ENCODE peak calls at places on chromosomes 16 and 17, in ten cellular contexts. B is upper lobe of left lung, R is ovary, O is transverse colon, Z is A549, X is H1, Q is SK-N-SH, E is stomach, P is sigmoid colon, H is GM12878. Y is an unnamed sample.

GRCh38 chr16:974606-975312 is 4.0 kb upstream of the LMF1 start:
- DNase-seq in E (no peak), O (no peak), R (no peak), Z (no peak), B (no peak), Q (peak; percentile 36), H (no peak), P (no peak), X (no peak), Y (no peak)

GRCh38 chr17:82912571-82913089 is 72.8 kb upstream of the ZNF750 start:
- DNase-seq in Z (no peak), H (no peak), O (no peak), P (no peak), B (no peak), E (no peak), X (no peak), Q (no peak), R (no peak), Y (no peak)

GRCh38 chr16:20874088-20874581 is 26.0 kb downstream of the DCUN1D3 start:
- DNase-seq in R (no peak), H (no peak), Z (no peak), P (no peak), B (no peak), X (no peak), O (no peak), E (no peak), Q (no peak), Y (no peak)

GRCh38 chr17:32111141-32111771 is 31.0 kb upstream of the RHOT1 start:
- DNase-seq in H (no peak), Z (peak; percentile 68), B (no peak), Q (peak; percentile 60), P (peak; percentile 82), E (peak; percentile 61), O (peak; percentile 33), R (peak; percentile 72), X (peak; percentile 76), Y (peak; percentile 30)

GRCh38 chr17:32755045-32755805 is 121.7 kb downstream of the MYO1D start:
- DNase-seq in X (no peak), R (no peak), E (no peak), B (no peak), P (no peak), O (no peak), H (no peak), Z (peak; percentile 78), Q (peak; percentile 66), Y (no peak)

GRCh38 chr16:81394966-81395655 is 49.5 kb upstream of the CMIP start:
- DNase-seq in H (no peak), Z (no peak), B (no peak), X (no peak), E (peak; percentile 65), O (no peak), Q (no peak), P (no peak), R (no peak), Y (no peak)

GRCh38 chr17:29390856-29391631 is 881 bp downstream of the TAOK1 start:
- DNase-seq in R (no peak), H (no peak), X (peak; percentile 78), Z (peak; percentile 38), P (no peak), Q (peak; percentile 52), E (no peak), O (peak; percentile 25), B (peak; percentile 28), Y (no peak)

GRCh38 chr16:66169817-66170216 is 196.7 kb upstream of the CDH5 start:
- DNase-seq in B (no peak), O (no peak), P (no peak), E (no peak), R (no peak), H (no peak), X (no peak), Z (no peak), Q (no peak), Y (no peak)

GRCh38 chr17:36593651-36594316 is 2.1 kb downstream of the DHRS11 start:
- DNase-seq in P (no peak), R (no peak), H (no peak), Z (no peak), O (peak; percentile 30), E (no peak), X (no peak), B (no peak), Q (no peak), Y (no peak)

GRCh38 chr16:13483121-13483520 is 436.8 kb upstream of the ERCC4 start:
- DNase-seq in O (no peak), Q (no peak), X (no peak), B (no peak), P (no peak), R (no peak), Z (no peak), H (no peak), E (no peak), Y (no peak)

GRCh38 chr16:75070055-75070841 is 46.3 kb downstream of the LDHD start:
- DNase-seq in X (no peak), B (no peak), Z (peak; percentile 35), Q (peak; percentile 86), H (no peak), O (no peak), R (no peak), P (peak; percentile 71), E (peak; percentile 59), Y (no peak)

DNA sequence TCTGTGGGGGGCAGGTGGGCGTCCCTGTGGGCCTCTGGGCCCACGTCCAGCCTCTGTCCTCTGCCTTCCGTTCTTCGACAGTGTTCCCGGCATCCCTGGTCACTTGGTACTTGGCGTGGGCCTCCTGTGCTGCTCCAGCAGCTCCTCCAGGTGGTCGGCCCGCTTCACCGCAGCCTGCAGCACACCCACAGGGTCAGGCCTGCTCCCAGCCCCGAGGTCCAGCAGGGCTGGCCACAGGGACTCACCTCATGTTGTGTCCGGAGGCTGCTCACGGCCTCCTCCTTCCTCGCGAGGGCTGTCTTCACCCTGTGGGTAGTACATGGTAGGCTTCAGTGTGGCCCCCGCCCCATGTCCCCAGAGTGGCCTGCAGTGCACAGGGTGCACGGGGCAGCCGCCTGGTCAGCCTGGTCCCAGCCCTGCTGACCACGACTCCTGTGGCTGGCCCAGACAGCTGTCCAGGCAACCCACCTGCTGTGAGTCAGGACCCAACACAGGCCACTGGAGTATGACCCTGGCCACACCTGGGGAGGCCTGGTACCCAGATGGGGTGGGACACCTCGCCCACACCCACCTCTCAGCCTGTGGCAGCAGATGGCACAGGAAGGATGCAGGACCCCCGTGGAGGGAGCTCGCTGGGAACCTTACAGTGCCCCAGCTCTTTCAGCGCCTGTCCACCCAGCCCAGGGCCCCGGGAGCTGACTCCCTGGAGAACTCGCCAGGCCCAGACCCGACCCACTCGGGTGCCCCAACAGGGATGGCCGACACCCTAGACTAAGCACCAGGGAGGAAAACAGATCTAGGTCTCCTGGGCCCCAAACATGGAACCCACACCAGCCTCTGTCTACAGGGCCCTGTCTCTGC is 23.9 kb upstream of the AATK start:
- DNase-seq in P (no peak), Q (peak; percentile 74), X (no peak), H (no peak), B (no peak), O (no peak), R (no peak), Z (peak; percentile 46), E (no peak), Y (no peak)
- TF ChIP-seq CTCF in P (no peak), Q (peak; percentile 14), X (peak; percentile 62), H (no peak), B (peak; percentile 13), O (no peak), R (no peak), Z (peak; percentile 25), E (no peak), Y (peak; percentile 30)

DNA sequence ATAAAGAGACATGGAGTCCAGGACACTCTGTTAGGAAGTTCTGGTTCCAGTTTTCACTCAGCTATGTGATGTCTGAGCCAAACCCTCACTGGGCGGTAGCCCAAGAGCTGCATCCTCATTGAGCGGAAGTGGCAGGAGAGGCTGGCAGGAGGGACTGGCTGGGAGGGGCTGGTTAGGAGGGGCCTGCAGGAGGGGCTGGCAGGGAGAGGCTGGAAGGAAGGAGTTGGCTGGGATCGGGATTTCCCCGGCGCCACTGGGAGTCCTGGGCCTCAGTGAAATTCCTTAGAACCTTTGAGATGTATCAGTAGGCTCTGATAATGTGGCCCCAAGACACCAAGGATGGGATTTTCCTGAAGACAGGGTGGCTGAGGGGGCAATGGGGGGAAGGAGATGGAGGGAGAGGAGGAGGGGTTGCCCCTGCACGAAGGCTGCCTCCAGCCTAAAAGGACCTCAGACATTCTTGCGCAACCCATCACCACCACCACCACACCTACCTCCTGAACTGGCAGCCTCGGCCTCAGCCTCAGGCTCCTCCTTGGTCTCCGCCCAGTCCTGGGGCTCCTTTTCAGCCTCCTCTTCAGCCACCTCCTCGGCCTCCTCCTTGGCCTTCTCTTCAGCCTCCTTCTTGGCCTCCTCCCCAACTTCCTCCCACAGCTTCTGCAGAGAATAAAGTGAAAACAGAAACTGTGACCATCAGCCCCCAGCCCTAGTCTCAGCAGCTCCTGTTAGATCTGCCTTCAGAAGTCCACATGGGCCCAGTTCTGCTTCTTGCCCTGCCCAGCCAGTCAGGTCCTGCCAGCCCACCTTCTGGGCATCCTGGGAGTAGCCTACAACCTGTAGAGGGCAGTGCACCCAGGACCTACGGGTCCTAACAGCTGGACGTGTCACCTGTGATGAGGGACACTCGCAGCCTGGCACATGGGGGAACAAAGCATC is 31.7 kb downstream of the CNGB1 start:
- DNase-seq in B (peak; percentile 85), Q (no peak), E (peak; percentile 74), O (peak; percentile 66), Z (peak; percentile 36), H (no peak), P (no peak), X (no peak), R (peak; percentile 23), Y (peak; percentile 33)
- H3K4me3 ChIP-seq in B (no peak overlapping the region), Q (no peak overlapping the region), E (no peak overlapping the region), O (no peak overlapping the region), Z (no peak overlapping the region), H (no peak overlapping the region), P (no peak overlapping the region), X (no peak overlapping the region), R (no peak overlapping the region), Y (no peak overlapping the region)

GRCh38 chr17:42135664-42136653 is 13.4 kb downstream of the HSPB9 start:
- DNase-seq in E (peak; percentile 91), P (peak; percentile 78), X (no peak), Q (no peak), Z (peak; percentile 77), O (peak; percentile 85), B (peak; percentile 96), H (no peak), R (peak; percentile 78), Y (no peak)
- TF ChIP-seq EP300 in E (no peak), P (no peak), X (no peak), Q (no peak), Z (no peak), O (no peak), B (no peak), H (no peak), R (no peak), Y (peak; percentile 80)

DNA sequence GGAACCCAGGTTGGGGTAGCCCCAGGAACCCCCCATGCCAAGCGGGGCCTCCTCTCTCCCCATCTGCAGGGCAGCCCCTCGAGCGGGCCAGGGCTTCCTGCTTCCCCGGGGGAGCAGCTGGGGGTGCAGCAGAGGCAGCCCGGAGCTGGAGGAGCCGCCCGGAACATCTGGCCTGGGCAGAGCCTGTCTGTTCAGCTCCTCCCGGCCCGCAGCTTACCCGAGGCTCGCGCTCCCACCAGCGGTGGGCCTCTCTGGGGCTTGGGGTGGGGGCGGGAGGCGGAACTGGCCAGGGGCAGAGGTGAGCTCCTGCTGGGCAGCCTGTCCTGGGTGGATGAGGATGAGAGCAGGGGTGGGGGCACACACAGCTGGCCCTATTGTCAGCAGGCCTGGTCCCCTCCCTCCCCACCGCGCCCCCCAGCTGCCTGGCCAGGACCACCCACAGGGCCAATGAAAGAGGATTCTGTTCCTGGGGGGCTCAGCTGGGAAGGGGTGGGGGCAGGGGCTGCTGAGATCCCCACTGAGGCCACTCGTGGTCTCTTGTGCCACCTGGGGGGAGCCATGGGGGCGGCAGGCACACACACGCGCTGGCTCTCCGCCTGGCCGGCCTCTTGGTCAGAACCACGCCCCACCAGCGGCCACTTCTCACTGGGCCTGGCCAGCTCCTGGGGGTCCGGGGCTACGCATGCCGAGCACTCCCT is 34.7 kb downstream of the BAHCC1 start:
- DNase-seq in B (peak; percentile 51), E (no peak), Z (no peak), X (no peak), R (no peak), O (no peak), H (no peak), P (no peak), Q (peak; percentile 92), Y (no peak)
- TF ChIP-seq CTCF in B (no peak), E (no peak), Z (no peak), X (no peak), R (no peak), O (no peak), H (peak; percentile 30), P (no peak), Q (peak; percentile 26), Y (no peak)